ENCODE peak calls at places on chromosome 12, in six cellular contexts. One of them, this sample, is unnamed.

GRCh38 chr12:69425417-69425816 is 44.8 kb upstream of the FRS2 start:
- DNase-seq in IMR-90: no peak
- DNase-seq in AG09309: no peak
- DNase-seq in ovary: no peak
- DNase-seq in nephron progenitor cell: no peak
- DNase-seq in lower lobe of right lung: no peak
- DNase-seq in this sample: no peak

GRCh38 chr12:16605666-16606116 is 271 bp downstream of the LMO3 start:
- DNase-seq in IMR-90: peak
- DNase-seq in nephron progenitor cell: peak
- DNase-seq in lower lobe of right lung: peak
- DNase-seq in ovary: no peak
- DNase-seq in AG09309: no peak
- DNase-seq in this sample: peak

GRCh38 chr12:19546611-19547162 is 107.4 kb downstream of the AEBP2 start:
- DNase-seq in lower lobe of right lung: no peak
- DNase-seq in ovary: peak
- DNase-seq in nephron progenitor cell: no peak
- DNase-seq in IMR-90: peak
- DNase-seq in AG09309: no peak
- DNase-seq in this sample: no peak

GRCh38 chr12:82862069-82862841 is 175.5 kb downstream of the TMTC2 start:
- DNase-seq in IMR-90: peak
- DNase-seq in lower lobe of right lung: no peak
- DNase-seq in nephron progenitor cell: no peak
- DNase-seq in AG09309: peak
- DNase-seq in ovary: no peak
- DNase-seq in this sample: no peak

GRCh38 chr12:104942075-104942474 is 16.0 kb downstream of the SLC41A2 start:
- DNase-seq in IMR-90: no peak
- DNase-seq in ovary: no peak
- DNase-seq in lower lobe of right lung: no peak
- DNase-seq in AG09309: no peak
- DNase-seq in nephron progenitor cell: no peak
- DNase-seq in this sample: no peak

GRCh38 chr12:15863258-15863835 is 18.8 kb upstream of the STRAP start:
- DNase-seq in lower lobe of right lung: no peak
- DNase-seq in ovary: no peak
- DNase-seq in AG09309: no peak
- DNase-seq in IMR-90: peak
- DNase-seq in nephron progenitor cell: no peak
- DNase-seq in this sample: no peak

GRCh38 chr12:126907900-126908764 is 1358.8 kb upstream of the TMEM132C start:
- DNase-seq in lower lobe of right lung: no peak
- DNase-seq in IMR-90: no peak
- DNase-seq in AG09309: no peak
- DNase-seq in ovary: no peak
- DNase-seq in nephron progenitor cell: no peak
- DNase-seq in this sample: no peak

GRCh38 chr12:125340791-125341190 is 275.6 kb downstream of the AACS start:
- DNase-seq in ovary: no peak
- DNase-seq in nephron progenitor cell: no peak
- DNase-seq in AG09309: peak
- DNase-seq in IMR-90: peak
- DNase-seq in lower lobe of right lung: no peak
- DNase-seq in this sample: no peak

GRCh38 chr12:108657130-108657745 is 23.5 kb upstream of the SELPLG start:
- DNase-seq in ovary: no peak
- DNase-seq in lower lobe of right lung: no peak
- DNase-seq in IMR-90: no peak
- DNase-seq in AG09309: no peak
- DNase-seq in nephron progenitor cell: no peak
- DNase-seq in this sample: no peak

GRCh38 chr12:76719171-76719631 is 44.7 kb upstream of the ZDHHC17 start:
- DNase-seq in lower lobe of right lung: no peak
- DNase-seq in nephron progenitor cell: no peak
- DNase-seq in ovary: no peak
- DNase-seq in IMR-90: peak
- DNase-seq in AG09309: peak
- DNase-seq in this sample: no peak

GRCh38 chr12:78887008-78887407 is 22.4 kb downstream of the SYT1 start:
- DNase-seq in lower lobe of right lung: no peak
- DNase-seq in AG09309: peak
- DNase-seq in ovary: no peak
- DNase-seq in nephron progenitor cell: no peak
- DNase-seq in IMR-90: peak
- DNase-seq in this sample: no peak

GRCh38 chr12:8985213-8985612 is 4.1 kb upstream of the KLRG1 start:
- DNase-seq in nephron progenitor cell: no peak
- DNase-seq in IMR-90: no peak
- DNase-seq in lower lobe of right lung: no peak
- DNase-seq in ovary: no peak
- DNase-seq in AG09309: no peak
- DNase-seq in this sample: no peak

GRCh38 chr12:5395443-5396401 is 36.2 kb upstream of the NTF3 start:
- DNase-seq in IMR-90: no peak
- DNase-seq in ovary: no peak
- DNase-seq in nephron progenitor cell: peak
- DNase-seq in AG09309: no peak
- DNase-seq in lower lobe of right lung: no peak
- DNase-seq in this sample: no peak

GRCh38 chr12:21354641-21355040 is 18.1 kb upstream of the IAPP start:
- DNase-seq in nephron progenitor cell: no peak
- DNase-seq in IMR-90: no peak
- DNase-seq in lower lobe of right lung: no peak
- DNase-seq in AG09309: no peak
- DNase-seq in ovary: no peak
- DNase-seq in this sample: no peak
- TF ChIP-seq CTCF in nephron progenitor cell: no peak
- TF ChIP-seq CTCF in IMR-90: no peak
- TF ChIP-seq CTCF in lower lobe of right lung: no peak
- TF ChIP-seq CTCF in AG09309: no peak
- TF ChIP-seq CTCF in ovary: no peak
- TF ChIP-seq CTCF in this sample: no peak

GRCh38 chr12:26091837-26092236 is 33.0 kb downstream of the BHLHE41 start:
- DNase-seq in lower lobe of right lung: no peak
- DNase-seq in AG09309: no peak
- DNase-seq in ovary: no peak
- DNase-seq in IMR-90: no peak
- DNase-seq in nephron progenitor cell: no peak
- DNase-seq in this sample: no peak
- TF ChIP-seq CTCF in lower lobe of right lung: no peak
- TF ChIP-seq CTCF in AG09309: peak
- TF ChIP-seq CTCF in ovary: no peak
- TF ChIP-seq CTCF in IMR-90: peak
- TF ChIP-seq CTCF in nephron progenitor cell: peak
- TF ChIP-seq CTCF in this sample: no peak

GRCh38 chr12:24586293-24586692 is 362.6 kb downstream of the BCAT1 start:
- DNase-seq in lower lobe of right lung: no peak
- DNase-seq in ovary: no peak
- DNase-seq in IMR-90: no peak
- DNase-seq in nephron progenitor cell: no peak
- DNase-seq in AG09309: no peak
- DNase-seq in this sample: no peak
- TF ChIP-seq CTCF in lower lobe of right lung: no peak
- TF ChIP-seq CTCF in ovary: no peak
- TF ChIP-seq CTCF in IMR-90: no peak
- TF ChIP-seq CTCF in nephron progenitor cell: no peak
- TF ChIP-seq CTCF in AG09309: no peak
- TF ChIP-seq CTCF in this sample: no peak

DNA sequence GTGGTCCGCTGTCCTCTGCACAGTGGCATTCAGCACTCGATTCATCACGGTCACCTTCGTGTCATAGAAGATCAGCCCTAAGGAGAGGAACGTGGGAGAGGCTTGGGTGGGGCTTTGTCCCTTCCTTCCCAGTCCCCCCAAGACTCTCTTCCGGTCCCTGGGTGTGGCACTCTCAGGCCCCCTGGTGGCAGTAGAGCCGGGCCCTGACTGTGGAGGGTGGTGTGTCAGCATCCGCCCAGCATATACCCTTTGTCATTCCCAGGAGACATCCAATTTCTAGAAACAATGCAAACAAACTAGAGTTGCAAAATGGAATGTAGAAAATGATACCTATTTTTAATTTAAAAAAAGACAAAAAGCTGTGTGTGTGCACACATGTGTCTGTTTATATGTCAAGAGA is 45.0 kb downstream of the TRAFD1 start:
- DNase-seq in lower lobe of right lung: no peak
- DNase-seq in ovary: no peak
- DNase-seq in IMR-90: no peak
- DNase-seq in AG09309: no peak
- DNase-seq in nephron progenitor cell: peak
- DNase-seq in this sample: peak
- TF ChIP-seq CTCF in lower lobe of right lung: peak
- TF ChIP-seq CTCF in ovary: no peak
- TF ChIP-seq CTCF in IMR-90: peak
- TF ChIP-seq CTCF in AG09309: peak
- TF ChIP-seq CTCF in nephron progenitor cell: peak
- TF ChIP-seq CTCF in this sample: peak

DNA sequence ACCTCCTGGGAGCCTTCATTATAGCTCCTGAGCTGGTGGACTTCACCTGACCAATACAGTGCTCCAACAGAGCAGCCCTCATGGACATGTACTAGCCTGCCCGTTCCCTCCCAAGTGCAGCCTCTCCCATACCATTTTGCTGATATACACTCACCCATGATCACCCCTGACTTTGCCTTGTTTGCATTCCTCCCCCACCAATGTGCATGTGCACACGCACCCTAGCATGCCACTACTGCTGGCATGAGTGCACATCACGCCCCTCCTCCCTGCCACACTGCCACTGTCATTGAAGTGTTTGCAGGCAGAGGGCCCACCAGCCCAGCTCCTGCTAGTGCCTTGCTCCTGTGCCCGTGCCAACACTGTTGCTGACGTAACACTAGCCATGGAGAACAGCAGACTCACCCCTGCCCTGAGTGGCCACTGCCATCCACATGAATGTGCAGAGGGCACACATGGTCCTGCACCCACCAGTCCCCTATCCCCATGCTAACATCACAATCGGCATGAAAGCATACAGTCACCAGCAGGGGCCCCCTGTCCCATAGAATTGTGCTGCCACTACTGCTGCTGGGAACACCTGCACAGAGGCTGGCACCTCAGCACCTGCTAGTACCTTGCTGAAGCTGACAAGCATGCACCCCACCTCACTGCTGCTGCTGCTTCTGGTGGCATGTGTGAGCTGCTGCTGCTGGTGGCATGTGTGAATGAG is 110.3 kb downstream of the SINHCAF start:
- DNase-seq in AG09309: no peak
- DNase-seq in ovary: no peak
- DNase-seq in nephron progenitor cell: no peak
- DNase-seq in IMR-90: no peak
- DNase-seq in lower lobe of right lung: peak
- DNase-seq in this sample: no peak
- TF ChIP-seq CTCF in AG09309: no peak
- TF ChIP-seq CTCF in ovary: no peak
- TF ChIP-seq CTCF in nephron progenitor cell: no peak
- TF ChIP-seq CTCF in IMR-90: no peak
- TF ChIP-seq CTCF in lower lobe of right lung: no peak
- TF ChIP-seq CTCF in this sample: no peak

DNA sequence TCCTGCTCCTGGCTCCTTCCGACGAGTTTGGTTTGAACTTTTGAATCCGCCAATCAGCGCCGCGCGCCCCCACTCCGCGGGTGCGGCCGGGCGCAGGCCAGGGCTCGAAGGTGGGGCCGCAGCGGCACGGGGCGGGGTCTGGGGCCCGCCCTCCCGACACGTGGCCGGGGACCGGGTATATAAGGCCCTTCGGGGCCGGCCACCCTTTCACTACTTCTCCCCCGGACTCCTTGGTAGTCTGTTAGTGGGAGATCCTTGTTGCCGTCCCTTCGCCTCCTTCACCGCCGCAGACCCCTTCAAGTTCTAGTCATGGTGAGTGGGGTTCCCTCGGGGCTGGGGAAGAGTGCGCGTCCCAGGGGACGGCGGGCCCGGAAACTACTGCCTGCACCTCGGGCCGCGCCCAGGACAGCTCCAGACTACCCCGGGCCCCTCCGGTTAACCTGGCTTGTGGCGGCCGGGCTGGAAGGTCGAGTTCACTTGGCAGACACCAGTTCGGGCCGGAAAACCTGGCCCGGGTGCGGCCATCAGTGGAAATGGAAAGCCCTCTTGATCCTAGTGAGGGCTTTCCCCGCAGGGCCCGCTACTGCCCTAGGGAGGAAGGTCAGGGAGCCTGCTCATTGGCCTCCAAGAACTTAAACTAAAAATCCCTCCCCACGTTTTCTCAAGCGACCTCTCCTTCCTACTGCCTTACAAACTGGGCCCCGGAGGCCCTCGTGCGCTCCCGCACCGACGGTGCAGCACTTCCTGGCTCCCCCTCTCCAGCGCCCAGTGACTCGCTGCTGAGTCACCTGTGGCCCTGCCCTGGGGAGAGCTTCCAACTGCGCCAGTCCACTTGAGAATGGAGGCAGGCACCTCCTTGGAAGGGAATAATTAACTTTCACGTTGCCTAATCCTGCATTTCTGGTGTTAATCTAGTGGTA is at the start of gene TUBA1C:
- DNase-seq in AG09309: peak
- DNase-seq in ovary: peak
- DNase-seq in IMR-90: peak
- DNase-seq in nephron progenitor cell: peak
- DNase-seq in lower lobe of right lung: peak
- DNase-seq in this sample: peak
- TF ChIP-seq CTCF in AG09309: peak
- TF ChIP-seq CTCF in ovary: no peak
- TF ChIP-seq CTCF in IMR-90: peak
- TF ChIP-seq CTCF in nephron progenitor cell: no peak
- TF ChIP-seq CTCF in lower lobe of right lung: peak
- TF ChIP-seq CTCF in this sample: no peak

This sample was measured in GM20000.